ENCODE peak calls at places on chromosomes 5 and 9, in four cellular contexts. A is PC-3, E is HCT116, X is A549. M is an unnamed sample.
A peak's percentile ranks its signal among the peaks of the same experiment; 100 is the strongest.

GRCh38 chr9:22134390-22134789 is 125.3 kb upstream of the CDKN2B start:
- DNase-seq in A (no peak), E (no peak), X (no peak), M (no peak)

GRCh38 chr9:110064721-110065252 is 143.2 kb downstream of the C9orf152 start:
- DNase-seq in A (no peak), E (no peak), X (no peak), M (no peak)

GRCh38 chr9:20624201-20625002 is 2.1 kb upstream of the MLLT3 start:
- DNase-seq in A (peak; percentile 81), E (peak; percentile 64), X (peak; percentile 84), M (no peak)

GRCh38 chr5:180142008-180142803 is 66.8 kb downstream of the RASGEF1C start:
- DNase-seq in A (no peak), E (no peak), X (no peak), M (no peak)

GRCh38 chr9:119289740-119290139 is 79.5 kb downstream of the BRINP1 start:
- DNase-seq in A (peak; percentile 12), E (no peak), X (peak; percentile 53), M (no peak)

GRCh38 chr9:13386935-13387667 is 107.6 kb upstream of the MPDZ start:
- DNase-seq in A (no peak), E (no peak), X (no peak), M (no peak)

GRCh38 chr5:128084228-128085167 is 932 bp downstream of the SLC12A2 start:
- DNase-seq in A (peak; percentile 44), E (no peak), X (no peak), M (no peak)

GRCh38 chr9:123049589-123050222 is 16.2 kb downstream of the GPR21 start:
- DNase-seq in A (no peak), E (no peak), X (no peak), M (no peak)

GRCh38 chr9:9560382-9561035 is 1052.3 kb downstream of the PTPRD start:
- DNase-seq in A (no peak), E (no peak), X (no peak), M (no peak)

GRCh38 chr9:112061152-112061740 is 113.9 kb downstream of the SUSD1 start:
- DNase-seq in A (peak; percentile 90), E (peak; percentile 61), X (peak; percentile 80), M (no peak)

GRCh38 chr9:112056986-112057385 is 118.1 kb downstream of the SUSD1 start:
- DNase-seq in A (no peak), E (no peak), X (no peak), M (no peak)

GRCh38 chr9:112063151-112063550 is 111.9 kb downstream of the SUSD1 start:
- DNase-seq in A (no peak), E (no peak), X (no peak), M (no peak)

GRCh38 chr9:112059145-112059979 is 115.7 kb downstream of the SUSD1 start:
- DNase-seq in A (peak; percentile 57), E (no peak), X (peak; percentile 89), M (no peak)

GRCh38 chr9:112059980-112060348 is 115.1 kb downstream of the SUSD1 start:
- DNase-seq in A (no peak), E (no peak), X (no peak), M (no peak)
- H3K4me3 ChIP-seq in A (no peak overlapping the region), E (no peak overlapping the region), X (no peak overlapping the region), M (no peak overlapping the region)

DNA sequence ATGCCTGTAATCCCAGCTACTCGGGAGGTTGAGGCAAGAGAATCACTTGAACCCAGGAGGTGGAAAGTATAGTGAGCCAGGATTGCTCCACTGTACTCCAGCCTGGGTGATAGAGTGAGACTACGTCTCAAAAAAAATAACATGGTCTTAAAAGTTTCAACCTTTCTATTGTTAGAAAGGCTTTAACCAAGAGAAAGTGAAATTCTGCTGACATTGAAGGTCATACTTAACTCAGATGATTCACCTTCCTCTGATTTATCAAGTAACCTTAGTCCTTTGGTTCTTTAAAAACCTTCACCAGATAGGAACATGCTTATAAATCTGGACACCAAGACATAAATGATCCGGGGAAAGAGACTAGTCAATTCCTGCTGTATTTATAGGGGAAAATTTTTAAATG is 73.3 kb downstream of the FER start:
- DNase-seq in A (no peak), E (no peak), X (no peak), M (no peak)
- H3K27ac ChIP-seq in A (no peak overlapping the region), E (no peak overlapping the region), X (no peak overlapping the region), M (no peak overlapping the region)

GRCh38 chr9:113516840-113517577 is 53.5 kb downstream of the RGS3 start:
- DNase-seq in A (no peak), E (no peak), X (no peak), M (no peak)

GRCh38 chr9:113520109-113520642 is 56.6 kb downstream of the RGS3 start:
- DNase-seq in A (peak; percentile 24), E (no peak), X (peak; percentile 89), M (no peak)

GRCh38 chr9:113521693-113522260 is 58.2 kb downstream of the RGS3 start:
- DNase-seq in A (no peak), E (no peak), X (no peak), M (no peak)

GRCh38 chr9:113522419-113522818 is 58.9 kb downstream of the RGS3 start:
- DNase-seq in A (no peak), E (no peak), X (no peak), M (no peak)

GRCh38 chr9:113519401-113520108 is 56.0 kb downstream of the RGS3 start:
- DNase-seq in A (peak; percentile 35), E (no peak), X (peak; percentile 93), M (no peak)
- H3K4me3 ChIP-seq in A (no peak overlapping the region), E (no peak overlapping the region), X (peak overlapping the region; percentile 7), M (no peak overlapping the region)

GRCh38 chr5:145855842-145856267 is 17.0 kb downstream of the GRXCR2 start:
- DNase-seq in A (peak; percentile 24), E (no peak), X (no peak), M (no peak)
- H3K27ac ChIP-seq in A (no peak overlapping the region), E (no peak overlapping the region), X (peak overlapping the region; percentile 3), M (no peak overlapping the region)

DNA sequence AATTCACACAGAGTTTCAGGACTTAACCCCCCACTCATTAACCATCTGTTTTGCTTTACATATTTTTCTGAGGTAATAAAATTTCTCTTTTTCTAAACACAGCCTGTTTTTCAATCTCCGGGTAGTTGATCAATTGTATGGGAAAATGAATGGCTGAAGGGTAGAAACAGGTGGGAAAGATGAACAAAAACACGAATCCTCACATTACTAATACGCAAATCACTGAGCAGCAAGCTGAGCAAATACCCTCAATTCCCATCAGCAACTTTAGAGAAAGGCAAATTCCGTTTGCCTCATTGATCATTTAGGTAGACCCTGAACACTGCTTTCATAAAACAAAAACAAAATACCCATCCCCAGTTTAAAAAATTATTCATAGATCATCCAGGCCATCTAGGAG is 1.9 kb upstream of the CD274 start:
- DNase-seq in A (no peak), E (no peak), X (no peak), M (no peak)
- H3K4me3 ChIP-seq in A (no peak overlapping the region), E (no peak overlapping the region), X (no peak overlapping the region), M (no peak overlapping the region)

M was measured in iPS DF 6.9.